ENCODE peak calls at places on chromosomes 4 and X, in eight cellular contexts. One of them, this sample, is unnamed.
A peak's percentile ranks its signal among the peaks of the same experiment; 100 is the strongest.

GRCh38 chr4:126807132-126807531 is 825.6 kb upstream of the INTU start:
- DNase-seq in HFF-Myc: no peak
- DNase-seq in A549: no peak
- DNase-seq in endothelial cell: no peak
- DNase-seq in OCI-LY7: no peak
- DNase-seq in left lung: no peak
- DNase-seq in progenitor cell of endocrine pancreas: no peak
- DNase-seq in upper lobe of right lung: no peak
- DNase-seq in this sample: no peak

GRCh38 chr4:71377561-71377960 is 38.7 kb downstream of the SLC4A4 start:
- DNase-seq in HFF-Myc: peak; percentile 70
- DNase-seq in A549: peak; percentile 2
- DNase-seq in endothelial cell: no peak
- DNase-seq in OCI-LY7: no peak
- DNase-seq in left lung: no peak
- DNase-seq in progenitor cell of endocrine pancreas: no peak
- DNase-seq in upper lobe of right lung: no peak
- DNase-seq in this sample: no peak

GRCh38 chrX:83829874-83830273 is 31.1 kb upstream of the CYLC1 start:
- DNase-seq in HFF-Myc: no peak
- DNase-seq in A549: no peak
- DNase-seq in endothelial cell: no peak
- DNase-seq in OCI-LY7: no peak
- DNase-seq in left lung: no peak
- DNase-seq in progenitor cell of endocrine pancreas: no peak
- DNase-seq in upper lobe of right lung: no peak
- DNase-seq in this sample: no peak

GRCh38 chrX:130975947-130976346 is 72.9 kb upstream of the ENOX2 start:
- DNase-seq in HFF-Myc: peak; percentile 25
- DNase-seq in A549: peak; percentile 25
- DNase-seq in endothelial cell: peak; percentile 28
- DNase-seq in OCI-LY7: peak; percentile 35
- DNase-seq in left lung: no peak
- DNase-seq in progenitor cell of endocrine pancreas: peak; percentile 29
- DNase-seq in upper lobe of right lung: no peak
- DNase-seq in this sample: no peak

GRCh38 chr4:77586953-77587383 is 18.7 kb upstream of the CXCL13 start:
- DNase-seq in HFF-Myc: no peak
- DNase-seq in A549: no peak
- DNase-seq in endothelial cell: no peak
- DNase-seq in OCI-LY7: no peak
- DNase-seq in left lung: no peak
- DNase-seq in progenitor cell of endocrine pancreas: no peak
- DNase-seq in upper lobe of right lung: no peak
- DNase-seq in this sample: no peak

GRCh38 chr4:150119492-150119891 is 41.2 kb downstream of the DCLK2 start:
- DNase-seq in HFF-Myc: no peak
- DNase-seq in A549: peak; percentile 20
- DNase-seq in endothelial cell: no peak
- DNase-seq in OCI-LY7: no peak
- DNase-seq in left lung: no peak
- DNase-seq in progenitor cell of endocrine pancreas: no peak
- DNase-seq in upper lobe of right lung: no peak
- DNase-seq in this sample: no peak

GRCh38 chrX:15882704-15883539 is 28.3 kb upstream of the AP1S2 start:
- DNase-seq in HFF-Myc: peak; percentile 3
- DNase-seq in A549: no peak
- DNase-seq in endothelial cell: no peak
- DNase-seq in OCI-LY7: peak; percentile 26
- DNase-seq in left lung: no peak
- DNase-seq in progenitor cell of endocrine pancreas: no peak
- DNase-seq in upper lobe of right lung: no peak
- DNase-seq in this sample: no peak

GRCh38 chr4:54265366-54265765 is 36.3 kb downstream of the PDGFRA start:
- DNase-seq in HFF-Myc: no peak
- DNase-seq in A549: no peak
- DNase-seq in endothelial cell: no peak
- DNase-seq in OCI-LY7: no peak
- DNase-seq in left lung: no peak
- DNase-seq in progenitor cell of endocrine pancreas: no peak
- DNase-seq in upper lobe of right lung: no peak
- DNase-seq in this sample: no peak

GRCh38 chrX:143466130-143466529 is 51.1 kb downstream of the SPANXN3 start:
- DNase-seq in HFF-Myc: no peak
- DNase-seq in A549: no peak
- DNase-seq in endothelial cell: no peak
- DNase-seq in OCI-LY7: no peak
- DNase-seq in left lung: no peak
- DNase-seq in progenitor cell of endocrine pancreas: no peak
- DNase-seq in upper lobe of right lung: no peak
- DNase-seq in this sample: no peak

GRCh38 chrX:22237479-22237878 is 35.2 kb upstream of the CBLL2 start:
- DNase-seq in HFF-Myc: no peak
- DNase-seq in A549: no peak
- DNase-seq in endothelial cell: no peak
- DNase-seq in OCI-LY7: no peak
- DNase-seq in left lung: no peak
- DNase-seq in progenitor cell of endocrine pancreas: no peak
- DNase-seq in upper lobe of right lung: no peak
- DNase-seq in this sample: no peak

GRCh38 chr4:86675548-86675947 is 81.4 kb downstream of the PTPN13 start:
- DNase-seq in HFF-Myc: no peak
- DNase-seq in A549: no peak
- DNase-seq in endothelial cell: no peak
- DNase-seq in OCI-LY7: no peak
- DNase-seq in left lung: no peak
- DNase-seq in progenitor cell of endocrine pancreas: no peak
- DNase-seq in upper lobe of right lung: no peak
- DNase-seq in this sample: no peak

GRCh38 chr4:94126669-94127068 is 81.0 kb upstream of the SMARCAD1 start:
- DNase-seq in HFF-Myc: no peak
- DNase-seq in A549: no peak
- DNase-seq in endothelial cell: no peak
- DNase-seq in OCI-LY7: no peak
- DNase-seq in left lung: no peak
- DNase-seq in progenitor cell of endocrine pancreas: no peak
- DNase-seq in upper lobe of right lung: no peak
- DNase-seq in this sample: no peak

GRCh38 chr4:16122784-16123183 is 39.0 kb upstream of the PROM1 start:
- DNase-seq in HFF-Myc: no peak
- DNase-seq in A549: no peak
- DNase-seq in endothelial cell: no peak
- DNase-seq in OCI-LY7: no peak
- DNase-seq in left lung: no peak
- DNase-seq in progenitor cell of endocrine pancreas: no peak
- DNase-seq in upper lobe of right lung: no peak
- DNase-seq in this sample: no peak

GRCh38 chr4:150006197-150006596 is 72.0 kb upstream of the DCLK2 start:
- DNase-seq in HFF-Myc: no peak
- DNase-seq in A549: no peak
- DNase-seq in endothelial cell: no peak
- DNase-seq in OCI-LY7: no peak
- DNase-seq in left lung: no peak
- DNase-seq in progenitor cell of endocrine pancreas: no peak
- DNase-seq in upper lobe of right lung: no peak
- DNase-seq in this sample: no peak

GRCh38 chr4:154622598-154622997 is 10.1 kb upstream of the FGG start:
- DNase-seq in HFF-Myc: no peak
- DNase-seq in A549: peak; percentile 42
- DNase-seq in endothelial cell: peak; percentile 17
- DNase-seq in OCI-LY7: peak; percentile 66
- DNase-seq in left lung: no peak
- DNase-seq in progenitor cell of endocrine pancreas: peak; percentile 22
- DNase-seq in upper lobe of right lung: no peak
- DNase-seq in this sample: no peak

GRCh38 chrX:109719262-109719661 is 13.8 kb downstream of the ACSL4 start:
- DNase-seq in HFF-Myc: no peak
- DNase-seq in A549: no peak
- DNase-seq in endothelial cell: no peak
- DNase-seq in OCI-LY7: no peak
- DNase-seq in left lung: no peak
- DNase-seq in progenitor cell of endocrine pancreas: no peak
- DNase-seq in upper lobe of right lung: no peak
- DNase-seq in this sample: no peak

GRCh38 chr4:1869530-1870327 is 1.5 kb upstream of the NSD2 start:
- DNase-seq in HFF-Myc: no peak
- DNase-seq in A549: no peak
- DNase-seq in endothelial cell: no peak
- DNase-seq in OCI-LY7: no peak
- DNase-seq in left lung: peak; percentile 84
- DNase-seq in progenitor cell of endocrine pancreas: no peak
- DNase-seq in upper lobe of right lung: no peak
- DNase-seq in this sample: no peak

GRCh38 chrX:26925088-26925487 is 538.1 kb downstream of the PPP4R3C start:
- DNase-seq in HFF-Myc: no peak
- DNase-seq in A549: no peak
- DNase-seq in endothelial cell: no peak
- DNase-seq in OCI-LY7: no peak
- DNase-seq in left lung: no peak
- DNase-seq in progenitor cell of endocrine pancreas: no peak
- DNase-seq in upper lobe of right lung: no peak
- DNase-seq in this sample: no peak

DNA sequence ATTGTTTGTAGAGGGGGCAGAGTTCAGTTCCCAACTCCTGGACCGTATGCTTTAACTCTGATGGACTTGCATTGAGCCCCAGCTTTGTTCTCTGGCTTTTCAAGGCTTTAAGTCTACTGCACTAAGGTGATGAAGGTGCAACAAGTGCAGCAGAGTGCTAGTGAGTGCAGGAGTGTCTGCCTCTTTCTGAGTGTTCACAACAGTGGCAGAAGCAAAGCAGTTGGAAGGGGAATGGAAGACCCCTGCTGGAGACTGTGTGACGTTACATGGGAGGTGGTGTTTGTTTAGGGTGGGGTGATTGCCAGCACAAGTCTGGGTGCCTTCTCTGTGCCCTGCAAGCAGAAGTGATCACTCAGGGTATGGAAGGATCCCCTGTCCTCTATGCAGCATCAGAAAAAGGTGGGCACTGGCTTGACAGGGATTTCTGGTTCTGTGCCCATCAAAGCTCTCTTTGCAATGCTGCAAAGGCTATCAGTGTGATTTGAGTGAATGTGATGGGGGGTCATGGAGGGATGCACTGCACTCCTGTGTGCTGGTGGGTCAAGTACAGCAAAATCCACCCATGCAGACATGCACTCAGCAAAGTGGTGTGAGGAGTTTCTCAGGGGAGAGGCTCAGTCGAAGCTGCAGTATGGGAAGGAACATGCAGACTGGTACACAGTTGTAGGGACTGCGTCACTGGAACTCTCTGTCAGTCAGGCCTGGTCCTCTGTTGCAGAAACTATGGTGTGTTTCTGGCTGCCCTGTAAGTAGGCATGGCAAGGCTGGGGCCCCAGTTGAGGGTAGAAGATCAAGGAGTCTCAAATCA is 70.9 kb upstream of the UGT2B7 start:
- DNase-seq in HFF-Myc: no peak
- DNase-seq in A549: no peak
- DNase-seq in endothelial cell: peak; percentile 15
- DNase-seq in OCI-LY7: peak; percentile 1
- DNase-seq in left lung: no peak
- DNase-seq in progenitor cell of endocrine pancreas: peak; percentile 9
- DNase-seq in upper lobe of right lung: no peak
- DNase-seq in this sample: no peak
- TF ChIP-seq CTCF in HFF-Myc: peak; percentile 16
- TF ChIP-seq CTCF in A549: peak; percentile 17
- TF ChIP-seq CTCF in endothelial cell: peak; percentile 52
- TF ChIP-seq CTCF in OCI-LY7: peak; percentile 50
- TF ChIP-seq CTCF in left lung: no peak
- TF ChIP-seq CTCF in progenitor cell of endocrine pancreas: peak; percentile 55
- TF ChIP-seq CTCF in upper lobe of right lung: no peak
- TF ChIP-seq CTCF in this sample: no peak

GRCh38 chr4:186473933-186474332 is 81.4 kb downstream of the MTNR1A start:
- DNase-seq in HFF-Myc: no peak
- DNase-seq in A549: no peak
- DNase-seq in endothelial cell: no peak
- DNase-seq in OCI-LY7: no peak
- DNase-seq in left lung: no peak
- DNase-seq in progenitor cell of endocrine pancreas: no peak
- DNase-seq in upper lobe of right lung: no peak
- DNase-seq in this sample: no peak

GRCh38 chr4:186475202-186475601 is 80.2 kb downstream of the MTNR1A start:
- DNase-seq in HFF-Myc: no peak
- DNase-seq in A549: no peak
- DNase-seq in endothelial cell: no peak
- DNase-seq in OCI-LY7: no peak
- DNase-seq in left lung: no peak
- DNase-seq in progenitor cell of endocrine pancreas: no peak
- DNase-seq in upper lobe of right lung: no peak
- DNase-seq in this sample: no peak

GRCh38 chr4:186471441-186471840 is 83.9 kb downstream of the MTNR1A start:
- DNase-seq in HFF-Myc: no peak
- DNase-seq in A549: no peak
- DNase-seq in endothelial cell: no peak
- DNase-seq in OCI-LY7: no peak
- DNase-seq in left lung: no peak
- DNase-seq in progenitor cell of endocrine pancreas: no peak
- DNase-seq in upper lobe of right lung: no peak
- DNase-seq in this sample: no peak

GRCh38 chr4:186472948-186473347 is 82.4 kb downstream of the MTNR1A start:
- DNase-seq in HFF-Myc: peak; percentile 17
- DNase-seq in A549: peak; percentile 6
- DNase-seq in endothelial cell: no peak
- DNase-seq in OCI-LY7: peak; percentile 1
- DNase-seq in left lung: no peak
- DNase-seq in progenitor cell of endocrine pancreas: no peak
- DNase-seq in upper lobe of right lung: no peak
- DNase-seq in this sample: no peak
- TF ChIP-seq CTCF in HFF-Myc: peak; percentile 51
- TF ChIP-seq CTCF in A549: peak; percentile 60
- TF ChIP-seq CTCF in endothelial cell: peak; percentile 83
- TF ChIP-seq CTCF in OCI-LY7: peak; percentile 82
- TF ChIP-seq CTCF in left lung: peak; percentile 18
- TF ChIP-seq CTCF in progenitor cell of endocrine pancreas: peak; percentile 72
- TF ChIP-seq CTCF in upper lobe of right lung: peak; percentile 54
- TF ChIP-seq CTCF in this sample: peak; percentile 74

GRCh38 chr4:186726440-186727148 is 2.9 kb upstream of the FAT1 start:
- DNase-seq in HFF-Myc: no peak
- DNase-seq in A549: peak; percentile 53
- DNase-seq in endothelial cell: peak; percentile 81
- DNase-seq in OCI-LY7: no peak
- DNase-seq in left lung: peak; percentile 83
- DNase-seq in progenitor cell of endocrine pancreas: peak; percentile 87
- DNase-seq in upper lobe of right lung: peak; percentile 85
- DNase-seq in this sample: no peak
- TF ChIP-seq CTCF in HFF-Myc: no peak
- TF ChIP-seq CTCF in A549: peak; percentile 24
- TF ChIP-seq CTCF in endothelial cell: no peak
- TF ChIP-seq CTCF in OCI-LY7: no peak
- TF ChIP-seq CTCF in left lung: no peak
- TF ChIP-seq CTCF in progenitor cell of endocrine pancreas: peak; percentile 40
- TF ChIP-seq CTCF in upper lobe of right lung: no peak
- TF ChIP-seq CTCF in this sample: no peak

DNA sequence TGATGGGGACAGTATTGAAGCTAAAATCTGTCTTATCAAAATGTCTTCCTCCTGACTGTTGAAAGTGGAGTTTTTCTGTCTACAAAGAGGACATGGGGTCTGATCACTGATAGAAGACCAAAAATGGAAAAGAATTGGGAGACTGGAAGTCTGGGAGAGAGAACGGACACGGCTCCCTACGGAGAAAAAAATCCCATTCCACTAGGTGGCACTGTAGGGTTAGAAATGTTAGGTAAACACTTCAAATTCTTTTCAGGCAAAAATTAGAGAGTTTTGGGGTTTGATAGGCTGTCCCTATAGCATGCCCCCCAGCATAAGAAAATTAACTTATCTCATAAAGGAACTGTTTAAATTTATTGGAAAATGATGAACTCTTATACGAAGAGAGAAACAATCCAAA is 200.5 kb downstream of the FAM133A start:
- DNase-seq in HFF-Myc: peak; percentile 0
- DNase-seq in A549: no peak
- DNase-seq in endothelial cell: peak; percentile 46
- DNase-seq in OCI-LY7: peak; percentile 0
- DNase-seq in left lung: no peak
- DNase-seq in progenitor cell of endocrine pancreas: peak; percentile 25
- DNase-seq in upper lobe of right lung: no peak
- DNase-seq in this sample: no peak
- TF ChIP-seq CTCF in HFF-Myc: no peak
- TF ChIP-seq CTCF in A549: no peak
- TF ChIP-seq CTCF in endothelial cell: peak; percentile 64
- TF ChIP-seq CTCF in OCI-LY7: peak; percentile 65
- TF ChIP-seq CTCF in left lung: no peak
- TF ChIP-seq CTCF in progenitor cell of endocrine pancreas: peak; percentile 73
- TF ChIP-seq CTCF in upper lobe of right lung: peak; percentile 20
- TF ChIP-seq CTCF in this sample: peak; percentile 36

This sample was measured in D721Med.